ENCODE peak calls at places on chromosomes 11 and 22, in ten cellular contexts. P, D, R, O, V, H, B, F, E and M are unnamed samples.

GRCh38 chr22:20239063-20239950 is 28.8 kb downstream of the RTN4R start:
- DNase-seq in R (peak; percentile 68), B (no peak), O (peak; percentile 22), D (peak; percentile 24), E (no peak), H (peak; percentile 63), F (peak; percentile 74), V (no peak), P (peak; percentile 77), M (no peak)

GRCh38 chr11:108221981-108222685 is at the start of gene NPAT:
- DNase-seq in P (no peak), E (no peak), O (no peak), B (no peak), H (no peak), V (no peak), R (no peak), F (no peak), D (no peak), M (no peak)

GRCh38 chr22:37242395-37242918 is 1.6 kb downstream of the RAC2 start:
- DNase-seq in H (peak; percentile 81), V (no peak), R (peak; percentile 80), B (peak; percentile 75), O (no peak), D (peak; percentile 39), P (peak; percentile 40), F (peak; percentile 32), E (no peak), M (peak; percentile 64)

GRCh38 chr11:122099345-122100045 is 16.5 kb downstream of the BLID start:
- DNase-seq in R (no peak), V (no peak), B (no peak), F (peak; percentile 31), D (no peak), H (no peak), E (no peak), P (no peak), O (peak; percentile 55), M (no peak)

GRCh38 chr11:15199693-15200092 is 85.0 kb downstream of the INSC start:
- DNase-seq in D (no peak), H (peak; percentile 75), O (no peak), V (no peak), F (no peak), P (peak; percentile 60), E (no peak), R (peak; percentile 83), B (no peak), M (peak; percentile 95)

GRCh38 chr11:110373061-110373702 is 56.6 kb upstream of the FDX1 start:
- DNase-seq in B (no peak), H (no peak), O (no peak), V (no peak), E (peak; percentile 31), R (no peak), F (no peak), D (peak; percentile 73), P (no peak), M (no peak)

GRCh38 chr11:64218628-64219353 is 7.2 kb downstream of the TRPT1 start:
- DNase-seq in R (no peak), B (no peak), F (peak; percentile 21), P (no peak), E (no peak), V (no peak), D (no peak), H (no peak), O (no peak), M (peak; percentile 86)

GRCh38 chr11:30282289-30282631 is 40.6 kb upstream of the ARL14EP start:
- DNase-seq in V (no peak), D (no peak), F (no peak), B (no peak), O (no peak), E (no peak), R (no peak), H (no peak), P (no peak), M (no peak)

GRCh38 chr22:38868886-38869381 is 3.1 kb downstream of the CBX6 start:
- DNase-seq in H (peak; percentile 89), D (peak; percentile 86), B (peak; percentile 82), R (peak; percentile 90), V (peak; percentile 79), F (peak; percentile 76), P (peak; percentile 78), E (peak; percentile 65), O (peak; percentile 94), M (peak; percentile 86)

GRCh38 chr22:38870312-38870741 is 1.7 kb downstream of the CBX6 start:
- DNase-seq in B (peak; percentile 83), P (peak; percentile 84), R (peak; percentile 95), H (peak; percentile 93), V (peak; percentile 80), E (peak; percentile 78), O (peak; percentile 93), D (peak; percentile 92), F (peak; percentile 90), M (peak; percentile 86)

GRCh38 chr22:38868286-38868721 is 3.7 kb downstream of the CBX6 start:
- DNase-seq in E (no peak), H (no peak), P (no peak), V (no peak), R (no peak), F (no peak), D (peak; percentile 18), O (no peak), B (no peak), M (peak; percentile 9)

GRCh38 chr22:38870791-38871359 is 1.1 kb downstream of the CBX6 start:
- DNase-seq in R (no peak), F (no peak), B (no peak), E (no peak), O (no peak), H (no peak), V (no peak), P (no peak), D (no peak), M (no peak)

DNA sequence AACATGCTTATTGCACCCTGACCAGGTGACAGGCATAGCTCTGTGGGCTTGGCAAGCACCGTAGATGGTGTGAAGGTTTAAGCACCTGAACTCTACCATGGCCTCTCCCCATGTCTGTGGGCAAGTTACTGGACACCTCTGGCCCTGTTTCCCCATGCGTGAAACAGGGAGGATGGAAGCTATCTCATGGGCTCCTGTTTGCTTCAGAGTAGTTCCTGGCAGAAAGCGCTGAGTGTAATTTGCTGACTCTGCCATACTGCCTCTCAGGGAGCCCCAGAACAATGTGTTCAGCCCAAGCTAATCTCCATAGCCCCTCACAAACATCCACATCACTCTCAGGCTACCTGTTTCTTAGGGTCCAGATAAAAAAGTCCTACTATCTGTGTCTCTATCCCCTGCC is 2.4 kb downstream of the CBX6 start:
- DNase-seq in F (no peak), D (peak; percentile 8), V (no peak), O (no peak), E (no peak), H (no peak), P (no peak), B (no peak), R (no peak), M (no peak)
- H3K4me3 ChIP-seq in F (no peak overlapping the region), D (no peak overlapping the region), V (no peak overlapping the region), O (no peak overlapping the region), E (no peak overlapping the region), H (no peak overlapping the region), P (peak overlapping the region; percentile 84), B (no peak overlapping the region), R (no peak overlapping the region), M (no peak overlapping the region)

GRCh38 chr11:65506316-65506769 is 7.5 kb downstream of the MALAT1 start:
- DNase-seq in D (no peak), H (no peak), R (no peak), F (no peak), V (no peak), B (peak; percentile 43), E (no peak), P (no peak), O (no peak), M (no peak)

GRCh38 chr11:65503923-65504670 is 5.3 kb downstream of the MALAT1 start:
- DNase-seq in B (no peak), H (no peak), O (no peak), R (no peak), E (peak; percentile 70), F (no peak), D (peak; percentile 20), V (no peak), P (no peak), M (no peak)

GRCh38 chr11:65506770-65507485 is 8.1 kb downstream of the MALAT1 start:
- DNase-seq in E (no peak), B (peak; percentile 57), H (peak; percentile 69), O (peak; percentile 70), F (no peak), P (peak; percentile 39), D (peak; percentile 84), V (peak; percentile 62), R (peak; percentile 74), M (peak; percentile 54)

GRCh38 chr11:65504671-65505433 is 6.0 kb downstream of the MALAT1 start:
- DNase-seq in P (no peak), E (peak; percentile 54), B (peak; percentile 16), F (no peak), O (no peak), V (no peak), H (peak; percentile 38), D (peak; percentile 39), R (no peak), M (no peak)

DNA sequence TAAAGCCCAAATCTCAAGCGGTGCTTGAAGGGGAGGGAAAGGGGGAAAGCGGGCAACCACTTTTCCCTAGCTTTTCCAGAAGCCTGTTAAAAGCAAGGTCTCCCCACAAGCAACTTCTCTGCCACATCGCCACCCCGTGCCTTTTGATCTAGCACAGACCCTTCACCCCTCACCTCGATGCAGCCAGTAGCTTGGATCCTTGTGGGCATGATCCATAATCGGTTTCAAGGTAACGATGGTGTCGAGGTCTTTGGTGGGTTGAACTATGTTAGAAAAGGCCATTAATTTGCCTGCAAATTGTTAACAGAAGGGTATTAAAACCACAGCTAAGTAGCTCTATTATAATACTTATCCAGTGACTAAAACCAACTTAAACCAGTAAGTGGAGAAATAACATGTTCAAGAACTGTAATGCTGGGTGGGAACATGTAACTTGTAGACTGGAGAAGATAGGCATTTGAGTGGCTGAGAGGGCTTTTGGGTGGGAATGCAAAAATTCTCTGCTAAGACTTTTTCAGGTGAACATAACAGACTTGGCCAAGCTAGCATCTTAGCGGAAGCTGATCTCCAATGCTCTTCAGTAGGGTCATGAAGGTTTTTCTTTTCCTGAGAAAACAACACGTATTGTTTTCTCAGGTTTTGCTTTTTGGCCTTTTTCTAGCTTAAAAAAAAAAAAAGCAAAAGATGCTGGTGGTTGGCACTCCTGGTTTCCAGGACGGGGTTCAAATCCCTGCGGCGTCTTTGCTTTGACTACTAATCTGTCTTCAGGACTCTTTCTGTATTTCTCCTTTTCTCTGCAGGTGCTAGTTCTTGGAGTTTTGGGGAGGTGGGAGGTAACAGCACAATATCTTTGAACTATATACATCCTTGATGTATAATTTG is 6.8 kb downstream of the MALAT1 start:
- DNase-seq in B (peak; percentile 23), D (peak; percentile 64), H (peak; percentile 50), F (no peak), R (no peak), P (no peak), V (no peak), O (no peak), E (peak; percentile 44), M (no peak)
- H3K4me1 ChIP-seq in B (peaks cover 34% of the 10 kb centered on the region), D (peaks cover 12% of the 10 kb centered on the region), H (peaks cover 2% of the 10 kb centered on the region), F (peaks cover 9% of the 10 kb centered on the region), R (peaks cover 30% of the 10 kb centered on the region), P (peaks cover 47% of the 10 kb centered on the region), V (peaks cover 10% of the 10 kb centered on the region), O (peaks cover 33% of the 10 kb centered on the region), E (peaks cover 22% of the 10 kb centered on the region), M (no peaks in the 10 kb centered on the region)

DNA sequence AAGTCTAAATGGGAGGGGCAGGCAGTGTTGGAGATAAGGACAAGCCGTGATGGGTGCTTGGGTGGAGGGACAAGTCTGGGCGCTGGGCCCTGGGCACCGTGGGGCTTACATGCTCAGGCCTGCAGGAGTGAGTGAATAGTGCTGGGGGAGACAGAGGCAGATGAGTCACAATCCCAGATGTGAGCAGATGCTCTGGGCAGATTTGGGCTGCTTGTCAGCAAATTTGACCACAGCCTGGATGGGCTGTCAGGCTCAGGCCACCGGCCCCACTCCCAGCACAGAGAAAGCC is 41.6 kb upstream of the ZBED5 start:
- DNase-seq in E (no peak), F (peak; percentile 59), D (no peak), P (peak; percentile 50), B (no peak), H (peak; percentile 74), R (peak; percentile 69), V (no peak), O (no peak), M (no peak)
- H3K27ac ChIP-seq in E (peak overlapping the region; percentile 87), F (peak overlapping the region; percentile 91), D (peak overlapping the region; percentile 85), P (peak overlapping the region; percentile 89), B (no peak overlapping the region), H (peak overlapping the region; percentile 99), R (peak overlapping the region; percentile 91), V (no peak overlapping the region), O (peak overlapping the region; percentile 78), M (peak overlapping the region; percentile 43)

GRCh38 chr22:22878801-22879674 is 8.6 kb upstream of the IGLL5 start:
- DNase-seq in H (no peak), F (no peak), R (no peak), P (no peak), B (no peak), V (no peak), D (no peak), E (no peak), O (no peak), M (no peak)
- H3K4me3 ChIP-seq in H (no peak overlapping the region), F (no peak overlapping the region), R (no peak overlapping the region), P (no peak overlapping the region), B (no peak overlapping the region), V (no peak overlapping the region), D (no peak overlapping the region), E (no peak overlapping the region), O (no peak overlapping the region), M (no peak overlapping the region)